ENCODE peak calls at places on chromosomes 6 and 20, in six cellular contexts. B is ovary; X is lung; D is CD4-positive, alpha-beta memory T cell; M is left ventricle myocardium inferior; O is body of pancreas. N is an unnamed sample.
A peak's percentile ranks its signal among the peaks of the same experiment; 100 is the strongest.

GRCh38 chr6:45801471-45802289 is 214.0 kb downstream of the CLIC5 start:
- DNase-seq in B (no peak), X (no peak), D (no peak), M (no peak), O (no peak), N (no peak)

GRCh38 chr6:155171109-155171746 is 92.6 kb upstream of the CLDN20 start:
- DNase-seq in B (no peak), X (no peak), D (peak; percentile 96), M (no peak), O (no peak), N (peak; percentile 91)

GRCh38 chr6:147331401-147331800 is 127.2 kb downstream of the STXBP5 start:
- DNase-seq in B (no peak), X (no peak), D (no peak), M (no peak), O (no peak), N (no peak)

GRCh38 chr20:12874933-12875332 is 133.8 kb upstream of the SPTLC3 start:
- DNase-seq in B (no peak), X (no peak), D (no peak), M (no peak), O (no peak), N (no peak)

GRCh38 chr6:116393430-116393829 is 22.7 kb downstream of the DSE start:
- DNase-seq in B (no peak), X (no peak), D (no peak), M (no peak), O (no peak), N (no peak)

GRCh38 chr20:62360854-62361798 is 6.0 kb downstream of the LAMA5 start:
- DNase-seq in B (no peak), X (no peak), D (no peak), M (peak; percentile 34), O (peak; percentile 14), N (no peak)

GRCh38 chr6:158452191-158452590 is 107.7 kb upstream of the TMEM181 start:
- DNase-seq in B (no peak), X (no peak), D (no peak), M (no peak), O (no peak), N (no peak)

GRCh38 chr6:163863565-163863964 is 449.0 kb downstream of the QKI start:
- DNase-seq in B (no peak), X (no peak), D (no peak), M (no peak), O (no peak), N (no peak)

GRCh38 chr20:10309326-10309725 is 90.7 kb downstream of the SNAP25 start:
- DNase-seq in B (no peak), X (no peak), D (no peak), M (no peak), O (no peak), N (no peak)

GRCh38 chr20:62606551-62607201 is 35.6 kb upstream of the SLCO4A1 start:
- DNase-seq in B (peak; percentile 68), X (no peak), D (no peak), M (peak; percentile 78), O (peak; percentile 56), N (no peak)

GRCh38 chr20:10671221-10671849 is 2.5 kb downstream of the JAG1 start:
- DNase-seq in B (peak; percentile 78), X (no peak), D (peak; percentile 52), M (peak; percentile 70), O (peak; percentile 75), N (peak; percentile 91)

GRCh38 chr6:148608211-148608951 is 138.4 kb upstream of the UST start:
- DNase-seq in B (no peak), X (no peak), D (no peak), M (no peak), O (no peak), N (no peak)

DNA sequence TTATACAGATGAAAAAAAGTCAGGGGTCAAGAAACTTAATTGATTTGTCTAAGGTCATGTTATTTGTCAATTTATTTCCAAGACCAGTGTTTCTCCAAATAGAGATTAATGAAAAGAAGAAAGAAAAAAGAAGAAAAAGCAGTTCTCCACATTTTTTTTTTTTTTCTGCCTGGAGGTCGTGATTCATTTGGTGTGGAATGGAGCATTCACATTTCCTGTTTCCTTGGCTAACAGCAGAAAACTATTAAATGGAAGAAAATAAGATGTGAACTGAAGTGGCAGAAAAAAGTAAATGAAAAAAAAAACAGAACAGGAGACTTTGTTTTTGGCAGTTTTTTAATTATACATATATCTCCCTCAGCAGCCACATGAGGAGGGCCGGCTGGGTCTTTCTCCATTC is 470.8 kb upstream of the ZNF337 start:
- DNase-seq in B (no peak), X (no peak), D (no peak), M (no peak), O (no peak), N (no peak)
- H3K27ac ChIP-seq in B (no peak overlapping the region), X (no peak overlapping the region), D (no peak overlapping the region), M (no peak overlapping the region), O (no peak overlapping the region), N (no peak overlapping the region)

DNA sequence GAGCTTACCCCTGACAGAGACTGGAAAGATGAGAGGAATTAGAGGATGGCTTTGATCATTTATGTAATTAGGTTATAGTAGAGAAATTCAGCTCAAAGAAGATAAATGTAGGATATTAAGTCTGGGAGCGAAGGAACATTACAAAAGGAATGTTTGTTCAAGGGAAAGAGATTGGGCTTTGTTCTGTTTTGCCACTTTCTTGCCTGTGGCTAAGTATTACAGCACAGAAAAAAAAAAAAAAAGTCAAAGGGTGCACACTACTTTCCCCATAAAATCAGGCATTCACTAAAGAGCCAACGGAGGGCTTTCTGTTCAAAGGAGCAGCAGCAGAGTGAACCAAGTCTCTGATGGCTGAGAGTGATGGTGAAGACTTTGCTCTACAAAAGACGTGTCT is 5.0 kb upstream of the HDDC2 start:
- DNase-seq in B (no peak), X (no peak), D (no peak), M (no peak), O (no peak), N (no peak)
- H3K27ac ChIP-seq in B (no peak overlapping the region), X (no peak overlapping the region), D (no peak overlapping the region), M (no peak overlapping the region), O (no peak overlapping the region), N (no peak overlapping the region)

DNA sequence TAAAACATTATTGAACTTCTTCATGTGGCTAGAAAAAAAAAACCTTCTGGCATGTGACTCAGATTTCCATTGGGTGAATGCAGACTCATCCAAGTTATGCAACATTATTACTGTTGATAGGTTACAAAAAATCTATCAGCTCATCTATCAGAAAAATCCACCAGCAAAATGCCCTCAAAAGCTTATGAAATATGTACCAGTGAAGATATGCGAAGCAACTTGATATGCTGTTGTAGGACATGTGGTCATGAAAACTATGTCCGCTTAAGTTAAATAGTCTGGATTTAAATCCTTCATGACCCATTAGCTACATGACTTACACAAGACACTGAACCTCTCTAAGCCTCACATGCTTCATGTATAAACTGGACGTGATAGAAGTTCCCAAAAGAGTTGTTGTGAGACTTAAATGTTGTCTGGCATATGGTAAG is 12.4 kb upstream of the BFSP1 start:
- DNase-seq in B (no peak), X (no peak), D (no peak), M (no peak), O (no peak), N (no peak)
- H3K27ac ChIP-seq in B (no peak overlapping the region), X (no peak overlapping the region), D (no peak overlapping the region), M (peak overlapping the region; percentile 68), O (peak overlapping the region; percentile 49), N (peak overlapping the region; percentile 60)

GRCh38 chr6:144321839-144322591 is 36.9 kb downstream of the UTRN start:
- DNase-seq in B (no peak), X (no peak), D (no peak), M (no peak), O (no peak), N (no peak)
- H3K27ac ChIP-seq in B (no peak overlapping the region), X (no peak overlapping the region), D (no peak overlapping the region), M (no peak overlapping the region), O (no peak overlapping the region), N (no peak overlapping the region)

GRCh38 chr6:43926644-43927524 is 156.9 kb downstream of the VEGFA start:
- DNase-seq in B (no peak), X (peak; percentile 72), D (no peak), M (peak; percentile 13), O (peak; percentile 64), N (peak; percentile 83)
- H3K27ac ChIP-seq in B (no peak overlapping the region), X (no peak overlapping the region), D (no peak overlapping the region), M (no peak overlapping the region), O (peak overlapping the region; percentile 74), N (no peak overlapping the region)